ENCODE peak calls at places on chromosomes 1 and 21, in four cellular contexts. A, Q, D and S are unnamed samples.

GRCh38 chr1:172827301-172827700 is 168.4 kb downstream of the FASLG start:
- DNase-seq in D (no peak), A (no peak), Q (no peak), S (no peak)

GRCh38 chr21:45592208-45592619 is 50.0 kb upstream of the SLC19A1 start:
- DNase-seq in Q (no peak), A (no peak), D (no peak), S (no peak)

GRCh38 chr1:107867892-107868291 is 97.1 kb downstream of the VAV3 start:
- DNase-seq in A (no peak), Q (no peak), D (no peak), S (no peak)

GRCh38 chr1:201552941-201553341 is 14.0 kb downstream of the NAV1 start:
- DNase-seq in A (no peak), D (peak; percentile 46), Q (no peak), S (no peak)

GRCh38 chr1:56326056-56326455 is 253.3 kb downstream of the PLPP3 start:
- DNase-seq in A (no peak), Q (no peak), D (no peak), S (no peak)

GRCh38 chr21:44265734-44266270 is 4.1 kb upstream of the DNMT3L start:
- DNase-seq in Q (no peak), D (peak; percentile 31), A (no peak), S (no peak)

GRCh38 chr1:63640633-63641567 is 47.7 kb downstream of the PGM1 start:
- DNase-seq in A (no peak), Q (no peak), D (no peak), S (no peak)

GRCh38 chr1:202861420-202862121 is 27.4 kb downstream of the RABIF start:
- DNase-seq in A (peak; percentile 87), D (peak; percentile 98), Q (peak; percentile 92), S (peak; percentile 98)

GRCh38 chr1:92476071-92476607 is 10.6 kb downstream of the GFI1 start:
- DNase-seq in Q (peak; percentile 49), A (no peak), D (peak; percentile 61), S (peak; percentile 32)

GRCh38 chr1:212609701-212610574 is 1.4 kb downstream of the ATF3 start:
- DNase-seq in A (peak; percentile 25), D (no peak), Q (no peak), S (no peak)

GRCh38 chr1:244778356-244778755 is 57.1 kb upstream of the COX20 start:
- DNase-seq in A (no peak), Q (no peak), D (no peak), S (no peak)

GRCh38 chr1:94899756-94900155 is 27.2 kb downstream of the CNN3 start:
- DNase-seq in A (no peak), D (no peak), Q (no peak), S (no peak)

GRCh38 chr1:67174716-67175284 is 8.5 kb downstream of the IL23R start:
- DNase-seq in Q (no peak), D (no peak), A (no peak), S (no peak)

GRCh38 chr1:9069324-9070100 is at the start of gene SLC2A5:
- DNase-seq in D (no peak), Q (no peak), A (peak; percentile 14), S (peak; percentile 46)

DNA sequence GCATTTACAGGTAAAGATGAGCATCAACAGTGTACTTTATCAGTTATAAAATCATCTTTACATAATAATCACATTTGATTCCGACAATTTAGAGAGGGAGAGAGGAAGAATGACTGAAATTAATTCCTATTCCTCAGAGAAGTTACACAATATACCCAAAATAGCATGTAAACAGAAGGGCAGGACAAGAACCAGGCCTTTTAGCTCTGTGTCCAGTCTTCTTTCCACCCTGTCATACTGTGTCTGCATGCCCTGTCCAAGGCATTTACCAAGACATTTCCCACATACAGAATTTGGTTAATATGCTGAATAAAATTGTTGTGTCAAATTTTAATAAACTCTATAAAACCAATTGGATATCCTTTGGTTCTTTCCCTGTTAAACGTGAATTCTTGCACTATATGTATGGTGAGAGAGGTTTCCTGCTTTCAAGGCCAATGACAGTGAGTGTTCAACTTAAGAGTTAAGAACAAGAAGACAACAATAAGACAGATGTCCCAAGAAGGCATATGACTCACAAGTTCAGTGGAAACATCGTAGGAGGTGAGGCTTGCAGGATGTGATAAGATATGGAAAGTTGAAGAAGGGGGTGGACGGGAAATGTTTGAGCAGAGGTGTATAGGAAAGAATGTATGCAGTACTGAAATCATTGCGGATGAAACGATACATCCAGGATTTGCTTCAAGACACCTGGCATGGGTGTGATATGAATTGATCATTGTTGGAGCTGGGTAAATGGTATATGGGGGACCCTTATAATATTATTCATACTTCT is 20.8 kb downstream of the LRRC8B start:
- DNase-seq in D (no peak), A (no peak), Q (no peak), S (no peak)
- H3K4me3 ChIP-seq in D (no peak overlapping the region), A (no peak overlapping the region), Q (no peak overlapping the region), S (no peak overlapping the region)

GRCh38 chr1:207825296-207825695 is 73.4 kb downstream of the CD46 start:
- DNase-seq in A (no peak), D (no peak), Q (no peak), S (no peak)
- H3K4me3 ChIP-seq in A (peak overlapping the region; percentile 19), D (no peak overlapping the region), Q (no peak overlapping the region), S (no peak overlapping the region)

GRCh38 chr1:29121516-29121937 is 2.2 kb downstream of the TMEM200B start:
- DNase-seq in A (no peak), Q (no peak), D (no peak), S (peak; percentile 91)
- H3K4me3 ChIP-seq in A (peak overlapping the region; percentile 70), Q (peak overlapping the region; percentile 91), D (peak overlapping the region; percentile 86), S (peak overlapping the region; percentile 96)

DNA sequence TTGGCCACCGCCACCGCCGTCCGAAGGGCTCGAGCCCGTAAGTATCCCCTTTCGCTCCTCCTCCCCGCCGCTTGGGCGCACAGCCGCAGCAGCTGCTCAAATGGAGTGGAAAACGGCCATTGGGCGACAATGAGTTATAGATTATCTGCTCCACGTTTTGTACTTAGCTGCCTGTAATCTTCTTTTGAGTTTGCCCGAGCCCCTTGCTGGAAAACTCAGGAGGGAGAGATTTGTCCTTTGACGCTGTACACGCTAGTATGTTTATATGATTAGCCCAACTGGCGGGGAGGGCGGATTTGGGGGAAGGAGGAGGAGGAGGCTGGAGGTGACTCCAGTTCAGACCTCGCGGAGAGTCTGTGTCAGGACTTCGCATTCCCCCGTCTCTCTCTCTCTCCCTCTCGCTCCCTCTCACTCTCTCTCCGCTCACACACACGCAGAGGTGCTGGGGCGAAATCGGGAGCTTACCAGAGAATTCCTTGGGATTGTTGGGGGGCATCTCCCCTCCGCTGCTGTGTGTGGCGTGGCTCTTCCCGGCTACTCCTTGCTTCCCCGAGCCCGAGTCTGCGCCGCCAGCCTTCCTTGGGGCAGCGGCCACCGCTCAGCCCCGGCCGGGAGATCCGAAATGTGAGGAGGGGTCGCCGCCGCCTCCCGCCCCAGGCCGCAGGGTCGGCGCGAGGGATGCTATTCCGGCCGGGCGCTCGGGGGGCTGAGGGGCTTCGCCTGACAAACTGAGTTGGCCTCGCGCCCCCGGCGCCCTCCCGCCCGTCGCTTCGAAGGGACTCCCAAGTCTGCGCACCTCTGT is 499 bp downstream of the ADGRL2 start:
- DNase-seq in Q (peak; percentile 86), A (peak; percentile 75), D (peak; percentile 93), S (peak; percentile 77)
- H3K4me3 ChIP-seq in Q (peak overlapping the region; percentile 99), A (peak overlapping the region; percentile 74), D (peak overlapping the region; percentile 89), S (peak overlapping the region; percentile 89)

DNA sequence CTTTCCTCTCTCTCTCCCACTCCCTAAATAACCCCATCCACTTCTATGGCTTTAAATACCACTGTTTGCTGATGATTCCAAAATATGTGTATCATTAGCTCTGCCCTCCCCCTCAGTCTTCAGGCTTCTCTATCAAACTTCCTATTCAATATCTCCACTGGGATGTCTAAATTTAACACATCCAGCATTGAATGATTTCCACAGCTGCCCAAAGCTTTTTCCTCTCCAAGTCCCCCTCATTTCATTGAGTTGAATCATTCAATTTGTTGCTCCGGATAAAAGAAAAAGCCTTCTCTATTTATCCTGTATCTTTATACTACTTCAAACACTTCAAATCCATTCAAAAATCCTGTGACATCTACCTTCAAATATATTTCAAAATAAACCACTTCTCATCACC is 225.0 kb downstream of the SEC16B start:
- DNase-seq in A (no peak), D (no peak), Q (no peak), S (no peak)
- H3K4me3 ChIP-seq in A (no peak overlapping the region), D (no peak overlapping the region), Q (no peak overlapping the region), S (no peak overlapping the region)